ENCODE peak calls at places on chromosomes 12 and 14, in seven cellular contexts. L is HL-60, U is epithelial cell of esophagus, Q is WERI-Rb-1, T is progenitor cell of endocrine pancreas, D is transverse colon, M is heart left ventricle. K is an unnamed sample.

GRCh38 chr12:57049890-57050289 is at the start of gene MYO1A:
- DNase-seq in L (no peak), U (peak), Q (no peak), T (no peak), D (peak), M (no peak), K (peak)

GRCh38 chr14:72665259-72665658 is 228.6 kb downstream of the DPF3 start:
- DNase-seq in L (no peak), U (peak), Q (no peak), T (no peak), D (no peak), M (no peak), K (peak)

GRCh38 chr12:25529738-25530137 is 23.3 kb downstream of the LMNTD1 start:
- DNase-seq in L (no peak), U (peak), Q (no peak), T (no peak), D (no peak), M (no peak), K (no peak)

GRCh38 chr14:51996148-51996746 is 6.9 kb downstream of the RTRAF start:
- DNase-seq in L (no peak), U (peak), Q (no peak), T (no peak), D (no peak), M (no peak), K (peak)

GRCh38 chr14:93648440-93649168 is 139.7 kb downstream of the PRIMA1 start:
- DNase-seq in L (peak), U (peak), Q (peak), T (no peak), D (no peak), M (no peak), K (peak)

GRCh38 chr14:33679025-33679424 is 271.8 kb downstream of the EGLN3 start:
- DNase-seq in L (no peak), U (no peak), Q (no peak), T (no peak), D (no peak), M (no peak), K (no peak)

GRCh38 chr12:107092669-107093546 is 441 bp downstream of the CRY1 start:
- DNase-seq in L (peak), U (peak), Q (peak), T (peak), D (peak), M (no peak), K (peak)

GRCh38 chr12:3600039-3600720 is 109.2 kb downstream of the PRMT8 start:
- DNase-seq in L (no peak), U (peak), Q (peak), T (no peak), D (no peak), M (no peak), K (no peak)

GRCh38 chr12:131333621-131334440 is 377.1 kb upstream of the SFSWAP start:
- DNase-seq in L (no peak), U (no peak), Q (no peak), T (no peak), D (no peak), M (no peak), K (no peak)

GRCh38 chr14:101109981-101110728 is 206.6 kb upstream of the RTL1 start:
- DNase-seq in L (no peak), U (no peak), Q (no peak), T (no peak), D (no peak), M (peak), K (no peak)

GRCh38 chr14:70317969-70318634 is 41.4 kb downstream of the COX16 start:
- DNase-seq in L (no peak), U (peak), Q (peak), T (peak), D (peak), M (no peak), K (peak)

GRCh38 chr14:21558703-21559063 is 21.2 kb downstream of the OR10G3 start:
- DNase-seq in L (no peak), U (no peak), Q (no peak), T (no peak), D (no peak), M (no peak), K (no peak)

GRCh38 chr12:52019123-52019770 is 12.5 kb downstream of the TAMALIN start:
- DNase-seq in L (no peak), U (no peak), Q (no peak), T (no peak), D (no peak), M (no peak), K (no peak)

GRCh38 chr14:76780875-76781647 is 19.8 kb downstream of the VASH1 start:
- DNase-seq in L (no peak), U (no peak), Q (no peak), T (no peak), D (no peak), M (no peak), K (no peak)

GRCh38 chr12:116559330-116560080 is at the start of gene MAP1LC3B2:
- DNase-seq in L (peak), U (peak), Q (no peak), T (no peak), D (peak), M (peak), K (peak)

GRCh38 chr14:56494167-56494566 is 85.4 kb upstream of the TMEM260 start:
- DNase-seq in L (no peak), U (no peak), Q (no peak), T (no peak), D (no peak), M (no peak), K (no peak)

GRCh38 chr14:101928415-101928841 is 35.9 kb upstream of the DYNC1H1 start:
- DNase-seq in L (no peak), U (no peak), Q (no peak), T (no peak), D (no peak), M (no peak), K (no peak)

GRCh38 chr12:110786012-110786411 is 43.3 kb upstream of the PPP1CC start:
- DNase-seq in L (no peak), U (no peak), Q (no peak), T (no peak), D (no peak), M (no peak), K (no peak)

GRCh38 chr14:61321385-61322010 is at the start of gene PRKCH:
- DNase-seq in L (peak), U (peak), Q (peak), T (peak), D (peak), M (peak), K (peak)
- TF ChIP-seq CTCF in L (no peak), U (peak), Q (no peak), T (peak), D (peak), M (peak), K (no peak)

GRCh38 chr12:81500788-81501187 is 258.4 kb downstream of the PPFIA2 start:
- DNase-seq in L (no peak), U (no peak), Q (peak), T (no peak), D (no peak), M (no peak), K (no peak)

GRCh38 chr12:81502912-81503695 is 256.0 kb downstream of the PPFIA2 start:
- DNase-seq in L (no peak), U (peak), Q (no peak), T (no peak), D (no peak), M (no peak), K (peak)

GRCh38 chr12:81499809-81500208 is 259.3 kb downstream of the PPFIA2 start:
- DNase-seq in L (no peak), U (no peak), Q (peak), T (no peak), D (no peak), M (no peak), K (no peak)
- TF ChIP-seq CTCF in L (no peak), U (no peak), Q (no peak), T (no peak), D (no peak), M (no peak), K (no peak)

DNA sequence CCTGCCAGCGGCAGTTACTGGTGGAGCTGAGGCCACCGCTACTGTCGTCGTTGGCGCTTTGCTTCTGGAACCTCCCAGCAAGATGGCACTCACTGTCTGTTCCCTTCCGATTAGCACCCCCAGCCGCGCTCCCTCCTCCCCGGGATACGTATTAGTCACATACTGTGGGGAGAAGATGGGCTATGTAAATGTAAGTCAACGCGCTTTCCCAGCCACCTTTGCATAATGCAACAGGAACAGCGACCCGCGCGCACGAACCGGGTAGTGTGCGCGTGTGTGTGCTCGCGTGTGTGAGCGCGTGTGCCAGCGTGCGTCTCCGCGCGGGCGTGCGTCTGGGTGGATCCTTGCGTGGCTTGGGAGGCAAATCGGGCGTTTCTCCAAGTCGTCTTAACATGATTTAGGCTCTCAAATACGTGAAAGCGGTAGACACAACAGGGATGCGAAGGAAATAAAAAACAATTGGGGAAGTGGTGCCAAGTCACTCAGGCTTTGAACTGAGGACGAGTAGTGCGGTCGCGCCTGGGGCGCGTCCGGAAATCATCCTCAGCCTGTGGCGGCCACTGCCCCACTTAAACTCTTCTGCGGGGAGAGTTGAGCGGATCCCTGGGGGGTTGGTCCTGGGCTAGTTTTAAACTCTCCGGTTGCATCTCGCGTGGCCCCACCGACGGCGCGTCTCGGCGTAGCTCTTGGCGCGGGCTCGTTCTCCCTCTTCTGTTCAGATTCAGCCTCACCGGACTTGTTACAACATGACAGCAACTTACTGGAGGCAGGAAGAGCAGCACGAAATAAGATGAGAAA is 1.8 kb downstream of the FLRT2 start:
- DNase-seq in L (peak), U (peak), Q (peak), T (peak), D (no peak), M (peak), K (peak)
- TF ChIP-seq CTCF in L (no peak), U (peak), Q (peak), T (peak), D (no peak), M (no peak), K (peak)

GRCh38 chr12:113005759-113006158 is 27.4 kb downstream of the OAS2 start:
- DNase-seq in L (no peak), U (peak), Q (peak), T (no peak), D (no peak), M (no peak), K (peak)
- TF ChIP-seq CTCF in L (no peak), U (peak), Q (peak), T (peak), D (no peak), M (no peak), K (peak)

DNA sequence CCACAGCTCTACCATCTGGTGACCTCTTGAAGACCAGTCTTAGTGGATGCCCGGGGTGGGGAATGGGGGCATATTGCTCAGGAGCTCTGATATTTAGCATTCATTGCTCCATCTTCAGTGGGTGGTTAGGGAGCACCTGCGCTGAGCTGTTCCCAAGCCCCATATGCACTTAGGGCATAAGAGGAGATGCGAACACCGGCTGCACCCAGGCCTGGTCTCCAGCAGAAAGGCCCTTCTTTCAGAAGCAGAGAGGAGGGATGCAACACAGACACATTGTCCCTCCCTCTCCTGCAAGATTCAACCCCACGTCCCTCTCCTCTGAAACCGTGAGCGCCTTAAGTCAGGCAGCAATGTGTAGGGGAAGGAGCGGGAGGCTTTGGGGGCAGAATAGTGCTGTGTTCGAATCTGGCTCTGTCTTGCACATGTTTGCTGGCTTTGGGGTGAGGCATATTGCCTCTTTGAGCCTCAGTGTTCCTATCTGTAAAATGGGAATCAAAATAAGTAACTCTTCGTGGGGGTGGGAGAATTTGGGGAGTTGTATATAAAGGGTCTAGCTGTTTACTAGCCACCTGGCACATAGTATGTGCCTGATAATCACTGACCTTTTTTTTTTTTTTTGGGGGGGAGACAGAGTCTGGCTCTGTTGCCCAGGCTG is 87.7 kb downstream of the FOXN4 start:
- DNase-seq in L (no peak), U (no peak), Q (no peak), T (no peak), D (no peak), M (no peak), K (no peak)
- TF ChIP-seq CTCF in L (no peak), U (no peak), Q (no peak), T (no peak), D (no peak), M (no peak), K (no peak)

GRCh38 chr12:54169036-54169435 is 19.7 kb downstream of the SMUG1 start:
- DNase-seq in L (no peak), U (no peak), Q (no peak), T (no peak), D (no peak), M (no peak), K (no peak)
- TF ChIP-seq CTCF in L (no peak), U (no peak), Q (peak), T (peak), D (no peak), M (no peak), K (no peak)

GRCh38 chr12:66237505-66238175 is 48.6 kb downstream of the IRAK3 start:
- DNase-seq in L (no peak), U (no peak), Q (no peak), T (no peak), D (no peak), M (no peak), K (no peak)

GRCh38 chr12:66232258-66232657 is 43.2 kb downstream of the IRAK3 start:
- DNase-seq in L (no peak), U (no peak), Q (no peak), T (no peak), D (peak), M (no peak), K (no peak)

GRCh38 chr12:66239295-66239694 is 50.3 kb downstream of the IRAK3 start:
- DNase-seq in L (no peak), U (no peak), Q (no peak), T (no peak), D (no peak), M (no peak), K (no peak)

GRCh38 chr12:66236969-66237368 is 48.0 kb downstream of the IRAK3 start:
- DNase-seq in L (peak), U (peak), Q (no peak), T (no peak), D (no peak), M (no peak), K (no peak)

DNA sequence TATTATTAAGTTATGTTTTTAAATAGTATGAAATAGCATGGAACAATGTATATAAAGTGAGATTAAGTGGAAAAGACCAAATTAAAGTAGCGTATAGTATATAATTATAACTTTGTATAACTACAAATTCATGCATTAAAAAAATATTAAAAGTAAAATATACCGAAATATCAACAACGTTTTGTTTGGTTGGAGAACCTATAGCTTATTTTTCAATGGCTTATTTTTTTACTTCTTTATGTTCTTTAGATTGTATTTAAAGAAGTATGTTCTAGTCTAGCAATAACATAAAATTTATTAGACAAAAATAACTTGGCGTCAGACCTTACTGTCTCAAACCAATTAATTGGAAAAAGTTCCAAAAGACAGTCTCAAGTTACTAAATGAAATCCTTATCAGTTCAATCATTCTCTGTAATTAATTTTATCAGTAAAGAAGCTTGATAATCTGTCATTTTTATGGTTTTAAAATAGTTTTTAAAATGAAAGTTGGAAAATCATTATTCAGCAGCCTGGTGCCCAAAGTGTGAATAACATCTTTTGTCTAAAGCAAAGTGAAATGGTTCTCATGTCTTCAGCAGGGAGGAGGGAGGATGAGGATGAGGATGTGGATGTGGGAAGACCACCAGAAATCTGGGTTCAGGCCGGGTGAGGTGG is 46.7 kb downstream of the IRAK3 start:
- DNase-seq in L (no peak), U (peak), Q (no peak), T (no peak), D (no peak), M (no peak), K (peak)
- TF ChIP-seq CTCF in L (no peak), U (peak), Q (no peak), T (peak), D (peak), M (no peak), K (peak)

GRCh38 chr14:67619446-67620216 is at the start of gene ARG2:
- DNase-seq in L (peak), U (peak), Q (peak), T (peak), D (peak), M (peak), K (peak)
- TF ChIP-seq CTCF in L (no peak), U (peak), Q (peak), T (no peak), D (no peak), M (no peak), K (no peak)

DNA sequence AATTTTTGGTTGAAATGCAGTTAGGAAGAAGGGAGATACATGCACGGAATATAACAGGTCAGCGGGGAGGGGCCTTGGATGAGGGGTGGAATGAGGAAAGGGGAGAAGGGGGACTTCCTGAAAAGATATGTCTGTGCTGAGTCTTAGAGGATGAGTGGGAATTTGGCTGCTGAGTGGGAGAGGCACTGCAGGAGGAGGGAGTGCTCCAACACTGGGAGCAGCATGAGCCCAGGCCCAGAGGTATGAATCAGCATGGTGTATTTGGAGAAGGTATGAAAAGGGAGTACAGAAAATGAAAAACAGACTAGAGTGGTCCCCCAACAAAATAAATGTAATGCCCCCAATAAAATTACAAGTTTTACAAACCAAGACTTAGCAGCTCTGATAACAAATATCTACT is 394.4 kb downstream of the IPO8 start:
- DNase-seq in L (no peak), U (no peak), Q (no peak), T (no peak), D (no peak), M (no peak), K (no peak)
- TF ChIP-seq CTCF in L (no peak), U (no peak), Q (no peak), T (no peak), D (no peak), M (no peak), K (no peak)

DNA sequence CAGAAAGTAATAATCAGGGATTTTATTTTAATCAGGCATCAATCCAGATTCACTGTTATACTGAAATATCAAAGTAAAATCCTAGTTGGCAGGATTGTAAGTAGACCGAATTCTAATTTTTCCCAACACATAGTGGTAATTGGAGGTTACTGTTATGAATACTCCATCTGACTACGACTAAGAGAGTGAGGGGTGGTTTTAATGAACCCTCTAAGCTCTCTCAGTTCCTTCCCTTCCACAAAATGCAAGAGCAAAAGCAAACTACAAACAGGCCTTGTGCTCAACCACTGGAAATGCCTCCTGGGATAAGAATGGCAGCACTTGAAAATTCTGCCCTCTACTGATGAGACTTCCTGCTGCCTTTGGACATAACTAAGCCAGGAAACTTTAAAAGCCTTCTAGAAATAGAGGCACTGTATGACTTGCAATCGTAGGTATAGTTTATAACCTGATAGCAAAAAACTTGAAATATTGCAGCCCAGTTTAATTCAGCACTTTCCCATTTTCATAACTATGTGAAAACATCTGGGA is 184.8 kb downstream of the SLC16A7 start:
- DNase-seq in L (peak), U (peak), Q (no peak), T (no peak), D (no peak), M (no peak), K (peak)
- TF ChIP-seq CTCF in L (no peak), U (peak), Q (peak), T (peak), D (no peak), M (peak), K (peak)

K was measured in MCF 10A.